ENCODE peak calls at places on chromosome 6, in six cellular contexts. Q, B, V, R, P and I are unnamed samples.

GRCh38 chr6:73045609-73046008 is 179.7 kb downstream of the KHDC1L start:
- DNase-seq in V (no peak), B (no peak), P (no peak), Q (no peak), R (no peak), I (no peak)

GRCh38 chr6:41936073-41936837 is 5.4 kb downstream of the CCND3 start:
- DNase-seq in Q (peak; percentile 65), B (peak; percentile 53), P (peak; percentile 60), V (peak; percentile 89), R (peak; percentile 56), I (peak; percentile 83)

GRCh38 chr6:24910850-24911712 is 24.7 kb downstream of the RIPOR2 start:
- DNase-seq in P (peak; percentile 37), V (no peak), B (no peak), Q (peak; percentile 39), R (peak; percentile 35), I (peak; percentile 29)

GRCh38 chr6:82364087-82365010 is 732 bp downstream of the TPBG start:
- DNase-seq in P (peak; percentile 35), Q (no peak), B (peak; percentile 54), R (peak; percentile 3), V (no peak), I (no peak)

GRCh38 chr6:121652726-121653623 is 217.5 kb downstream of the GJA1 start:
- DNase-seq in P (no peak), B (peak; percentile 18), R (no peak), V (no peak), Q (no peak), I (no peak)

GRCh38 chr6:169783971-169784930 is 32.8 kb downstream of the ERMARD start:
- DNase-seq in Q (no peak), V (no peak), P (no peak), R (no peak), B (no peak), I (no peak)

GRCh38 chr6:32830017-32830416 is 8.5 kb downstream of the TAP2 start:
- DNase-seq in V (no peak), Q (no peak), R (no peak), B (no peak), P (no peak), I (no peak)

GRCh38 chr6:24663198-24663597 is 3.5 kb downstream of the TDP2 start:
- DNase-seq in Q (no peak), V (no peak), R (no peak), P (no peak), B (no peak), I (no peak)

GRCh38 chr6:14430218-14430617 is 312.6 kb downstream of the CD83 start:
- DNase-seq in P (no peak), B (no peak), Q (no peak), V (no peak), R (no peak), I (no peak)

GRCh38 chr6:157929076-157929475 is 52.6 kb upstream of the SYNJ2 start:
- DNase-seq in V (no peak), P (no peak), R (no peak), B (no peak), Q (no peak), I (no peak)

GRCh38 chr6:158684745-158685355 is 35.0 kb downstream of the SYTL3 start:
- DNase-seq in Q (no peak), R (no peak), B (no peak), V (no peak), P (no peak), I (no peak)

GRCh38 chr6:21992178-21992967 is 304.5 kb downstream of the PRL start:
- DNase-seq in B (no peak), Q (no peak), P (no peak), V (no peak), R (no peak), I (no peak)

GRCh38 chr6:137799950-137800568 is 67.0 kb upstream of the TNFAIP3 start:
- DNase-seq in P (no peak), B (peak; percentile 54), R (peak; percentile 45), V (no peak), Q (no peak), I (peak; percentile 35)

GRCh38 chr6:74001091-74001490 is 305.1 kb downstream of the CD109 start:
- DNase-seq in B (no peak), Q (no peak), V (no peak), P (no peak), R (no peak), I (no peak)

GRCh38 chr6:147390909-147391536 is 117.5 kb upstream of the SAMD5 start:
- DNase-seq in B (peak; percentile 21), Q (no peak), P (no peak), V (no peak), R (no peak), I (no peak)

GRCh38 chr6:6319947-6320811 is at the start of gene F13A1:
- DNase-seq in Q (no peak), R (no peak), B (no peak), V (no peak), P (no peak), I (no peak)

GRCh38 chr6:142756215-142756630 is 188.8 kb downstream of the HIVEP2 start:
- DNase-seq in V (no peak), P (no peak), B (peak; percentile 62), R (no peak), Q (no peak), I (no peak)

GRCh38 chr6:133368664-133369063 is 127.5 kb downstream of the EYA4 start:
- DNase-seq in V (no peak), P (no peak), Q (no peak), R (no peak), B (peak; percentile 12), I (no peak)

GRCh38 chr6:167570460-167571400 is 245.8 kb downstream of the TTLL2 start:
- DNase-seq in V (no peak), P (peak; percentile 8), Q (no peak), B (no peak), R (no peak), I (no peak)

GRCh38 chr6:62285612-62286469 is at the start of gene KHDRBS2:
- DNase-seq in R (no peak), P (peak; percentile 56), V (peak; percentile 10), Q (peak; percentile 93), B (no peak), I (peak; percentile 7)

GRCh38 chr6:142537612-142538478 is 236.0 kb downstream of the ADGRG6 start:
- DNase-seq in Q (no peak), B (peak; percentile 34), V (no peak), P (no peak), R (no peak), I (no peak)

GRCh38 chr6:25706314-25707014 is 48.1 kb upstream of the SLC17A4 start:
- DNase-seq in B (no peak), P (no peak), Q (no peak), R (no peak), V (no peak), I (no peak)

GRCh38 chr6:2857185-2857579 is 15.5 kb upstream of the SERPINB1 start:
- DNase-seq in R (no peak), B (no peak), Q (no peak), P (no peak), V (no peak), I (no peak)

GRCh38 chr6:156427345-156427744 is 349.8 kb upstream of the ARID1B start:
- DNase-seq in Q (peak; percentile 42), P (no peak), V (no peak), B (no peak), R (no peak), I (no peak)

GRCh38 chr6:142374965-142375733 is 73.3 kb downstream of the ADGRG6 start:
- DNase-seq in R (no peak), B (peak; percentile 85), V (no peak), P (no peak), Q (no peak), I (no peak)

GRCh38 chr6:167793421-167793820 is 33.3 kb upstream of the AFDN start:
- DNase-seq in B (no peak), V (no peak), P (no peak), R (no peak), Q (no peak), I (no peak)

GRCh38 chr6:15400572-15401004 is 154.7 kb downstream of the JARID2 start:
- DNase-seq in R (no peak), P (no peak), V (no peak), Q (peak; percentile 61), B (no peak), I (no peak)